ENCODE peak calls at places on chromosome X, in five cellular contexts. U is ELF-1; D is central memory CD4-positive, alpha-beta T cell; N is tibial nerve; H is NCI-H345. X is an unnamed sample.

GRCh38 chrX:151920101-151920500 is 7.4 kb downstream of the MAGEA4 start:
- DNase-seq in H (no peak), D (no peak), N (no peak), U (no peak), X (no peak)

GRCh38 chrX:154793084-154793483 is 12.2 kb downstream of the MPP1 start:
- DNase-seq in D (no peak), H (peak), U (no peak), N (no peak), X (no peak)

GRCh38 chrX:24285082-24285481 is 28.8 kb downstream of the SUPT20HL2 start:
- DNase-seq in D (no peak), H (no peak), U (no peak), N (no peak), X (no peak)

GRCh38 chrX:107273795-107274194 is 67.4 kb downstream of the DNAAF6 start:
- DNase-seq in D (no peak), H (no peak), U (no peak), N (no peak), X (no peak)

GRCh38 chrX:11464836-11465458 is 171.7 kb downstream of the AMELX start:
- DNase-seq in D (no peak), N (no peak), U (no peak), H (no peak), X (no peak)

GRCh38 chrX:9416562-9417319 is 48.1 kb upstream of the TBL1X start:
- DNase-seq in D (no peak), U (no peak), H (no peak), N (no peak), X (no peak)

GRCh38 chrX:41118156-41118555 is 32.9 kb downstream of the USP9X start:
- DNase-seq in U (no peak), D (no peak), H (no peak), N (no peak), X (no peak)

GRCh38 chrX:1883772-1884171 is 268.9 kb downstream of the ASMT start:
- DNase-seq in H (no peak), U (peak), D (no peak), N (no peak), X (no peak)

GRCh38 chrX:96538104-96538725 is 146.4 kb upstream of the DIAPH2 start:
- DNase-seq in H (no peak), U (peak), N (no peak), D (no peak), X (no peak)

GRCh38 chrX:121322159-121322558 is 274.7 kb downstream of the GLUD2 start:
- DNase-seq in N (no peak), U (no peak), D (no peak), H (no peak), X (no peak)

GRCh38 chrX:136183917-136184316 is 36.6 kb downstream of the FHL1 start:
- DNase-seq in H (no peak), D (no peak), U (no peak), N (no peak), X (no peak)

GRCh38 chrX:11100281-11101035 is 10.7 kb upstream of the HCCS start:
- DNase-seq in D (no peak), H (peak), U (peak), N (no peak), X (no peak)

GRCh38 chrX:40877869-40878268 is 142.5 kb upstream of the MED14 start:
- DNase-seq in N (no peak), U (no peak), H (no peak), D (peak), X (no peak)

GRCh38 chrX:130778773-130779172 is 124.2 kb downstream of the ENOX2 start:
- DNase-seq in D (no peak), U (no peak), N (no peak), H (no peak), X (no peak)

GRCh38 chrX:3678287-3678686 is 35.2 kb downstream of the PRKX start:
- DNase-seq in N (no peak), H (no peak), U (no peak), D (no peak), X (no peak)

GRCh38 chrX:9573282-9574106 is 108.6 kb downstream of the TBL1X start:
- DNase-seq in N (no peak), U (peak), H (no peak), D (no peak), X (no peak)

GRCh38 chrX:19350831-19351447 is 7.2 kb downstream of the PDHA1 start:
- DNase-seq in H (no peak), D (no peak), N (no peak), U (no peak), X (no peak)

GRCh38 chrX:109600114-109600710 is 24.8 kb downstream of the KCNE5 start:
- DNase-seq in U (peak), D (no peak), N (no peak), H (no peak), X (no peak)

GRCh38 chrX:47576021-47576898 is 6.0 kb upstream of the TIMP1 start:
- DNase-seq in D (no peak), U (no peak), H (no peak), N (no peak), X (peak)

GRCh38 chrX:10485331-10485730 is 135.1 kb downstream of the MID1 start:
- DNase-seq in U (no peak), H (no peak), N (no peak), D (no peak), X (no peak)

GRCh38 chrX:141619336-141619735 is 29.8 kb downstream of the SPANXA2 start:
- DNase-seq in N (no peak), H (no peak), D (no peak), U (no peak), X (no peak)

GRCh38 chrX:74614193-74614909 is at the start of gene RLIM:
- DNase-seq in H (peak), D (peak), U (peak), N (peak), X (peak)

GRCh38 chrX:102846544-102847236 is 90.4 kb upstream of the RAB40AL start:
- DNase-seq in D (no peak), N (no peak), U (no peak), H (no peak), X (no peak)

GRCh38 chrX:69504626-69505612 is 793 bp downstream of the NALF2 start:
- DNase-seq in U (peak), D (no peak), H (no peak), N (no peak), X (no peak)

GRCh38 chrX:49879656-49880277 is 483 bp downstream of the USP27X start:
- DNase-seq in H (no peak), D (no peak), N (no peak), U (no peak), X (no peak)

GRCh38 chrX:65871671-65872311 is 168.1 kb downstream of the VSIG4 start:
- DNase-seq in N (no peak), D (no peak), H (no peak), U (peak), X (no peak)

GRCh38 chrX:85505801-85506200 is 126.3 kb upstream of the POF1B start:
- DNase-seq in D (no peak), N (no peak), H (no peak), U (no peak), X (no peak)

GRCh38 chrX:46381630-46382029 is 163.6 kb downstream of the ZNF674 start:
- DNase-seq in H (no peak), N (no peak), D (no peak), U (peak), X (peak)

GRCh38 chrX:115491766-115492165 is 69.2 kb upstream of the PLS3 start:
- DNase-seq in U (no peak), D (no peak), H (no peak), N (no peak), X (no peak)

GRCh38 chrX:39927380-39927779 is 170.4 kb downstream of the BCOR start:
- DNase-seq in D (no peak), N (no peak), U (no peak), H (no peak), X (no peak)

GRCh38 chrX:121671649-121672048 is 624.2 kb downstream of the GLUD2 start:
- DNase-seq in D (no peak), N (no peak), H (no peak), U (no peak), X (no peak)

GRCh38 chrX:48703642-48704481 is 7.3 kb downstream of the SUV39H1 start:
- DNase-seq in D (no peak), N (no peak), H (no peak), U (peak), X (no peak)

GRCh38 chrX:46587158-46587557 is 13.6 kb downstream of the CHST7 start:
- DNase-seq in H (no peak), N (no peak), D (no peak), U (no peak), X (no peak)

GRCh38 chrX:104922206-104922621 is 298.3 kb downstream of the TEX13A start:
- DNase-seq in D (peak), H (peak), U (peak), N (peak), X (peak)

GRCh38 chrX:98371994-98372393 is 1488.3 kb downstream of the RPA4 start:
- DNase-seq in U (peak), D (no peak), N (no peak), H (no peak), X (no peak)

GRCh38 chrX:9644335-9644734 is 121.3 kb downstream of the GPR143 start:
- DNase-seq in N (no peak), D (peak), H (peak), U (no peak), X (peak)

GRCh38 chrX:130623508-130623907 is 221.7 kb downstream of the RBMX2 start:
- DNase-seq in H (peak), D (no peak), U (no peak), N (no peak), X (no peak)

GRCh38 chrX:153924149-153924861 is 1.8 kb downstream of the ARHGAP4 start:
- DNase-seq in D (peak), U (peak), N (no peak), H (peak), X (no peak)

GRCh38 chrX:134798472-134798871 is 140.2 kb upstream of the PLAC1 start:
- DNase-seq in N (no peak), U (no peak), H (no peak), D (no peak), X (no peak)

GRCh38 chrX:38069991-38070390 is 63.6 kb downstream of the SYTL5 start:
- DNase-seq in N (no peak), H (no peak), U (no peak), D (no peak), X (no peak)